ENCODE peak calls at places on chromosomes 6 and 20, in five cellular contexts. W is midbrain, Y is A172, Z is A549, B is iPS-NIHi11. L is an unnamed sample.

GRCh38 chr6:102749210-102749971 is 1355.9 kb downstream of the GRIK2 start:
- DNase-seq in Y (no peak), Z (no peak), B (no peak), W (no peak), L (no peak)

GRCh38 chr6:169162968-169163903 is 90.4 kb downstream of the THBS2 start:
- DNase-seq in Y (peak; percentile 96), W (no peak), B (no peak), Z (peak; percentile 73), L (no peak)

GRCh38 chr20:48006036-48006833 is 221.0 kb upstream of the SULF2 start:
- DNase-seq in Z (no peak), B (no peak), W (no peak), Y (no peak), L (no peak)

GRCh38 chr20:41369673-41370072 is 3.1 kb upstream of the EMILIN3 start:
- DNase-seq in B (no peak), Z (no peak), W (no peak), Y (no peak), L (no peak)

GRCh38 chr6:115415378-115415777 is 645.3 kb downstream of the FRK start:
- DNase-seq in B (peak; percentile 47), Y (no peak), Z (no peak), W (no peak), L (no peak)

GRCh38 chr6:45654673-45655072 is 276.9 kb upstream of the SUPT3H start:
- DNase-seq in Z (no peak), Y (no peak), W (no peak), B (no peak), L (no peak)

GRCh38 chr20:15022921-15023320 is 685.5 kb upstream of the FLRT3 start:
- DNase-seq in Z (no peak), B (no peak), W (no peak), Y (no peak), L (no peak)

GRCh38 chr20:21569586-21569985 is 55.7 kb upstream of the NKX2-2 start:
- DNase-seq in B (no peak), Z (no peak), W (no peak), Y (no peak), L (no peak)

GRCh38 chr6:110368268-110368667 is 10.1 kb upstream of the METTL24 start:
- DNase-seq in Y (no peak), W (no peak), Z (no peak), B (no peak), L (no peak)

GRCh38 chr6:12383448-12383847 is 93.3 kb downstream of the EDN1 start:
- DNase-seq in W (no peak), B (no peak), Z (no peak), Y (no peak), L (no peak)

GRCh38 chr20:62947532-62948300 is 4.8 kb upstream of the SLC17A9 start:
- DNase-seq in W (no peak), Y (no peak), Z (no peak), B (no peak), L (no peak)